ENCODE peak calls at places on chromosomes 12 and 14, in eight cellular contexts. F is neural progenitor cell, L is HCT116, N is ascending aorta, D is tibial artery, J is A549, G is left ventricle myocardium inferior, I is uterus. W is an unnamed sample.

GRCh38 chr12:29709641-29710040 is 74.1 kb downstream of the TMTC1 start:
- DNase-seq in F (no peak), L (no peak), N (no peak), D (no peak), J (no peak), G (no peak), I (no peak), W (no peak)

GRCh38 chr14:101360045-101360931 is 201.0 kb upstream of the DIO3 start:
- DNase-seq in F (no peak), L (no peak), N (no peak), D (peak; percentile 87), J (no peak), G (peak; percentile 67), I (peak; percentile 79), W (no peak)

GRCh38 chr12:27870939-27871338 is 90.9 kb upstream of the MANSC4 start:
- DNase-seq in F (no peak), L (no peak), N (no peak), D (no peak), J (no peak), G (no peak), I (no peak), W (no peak)

GRCh38 chr14:91417134-91417982 is at the start of gene CCDC88C:
- DNase-seq in F (peak; percentile 93), L (peak; percentile 22), N (peak; percentile 72), D (peak; percentile 31), J (peak; percentile 69), G (peak; percentile 62), I (peak; percentile 45), W (peak; percentile 70)

GRCh38 chr12:125079943-125080645 is 14.9 kb downstream of the AACS start:
- DNase-seq in F (no peak), L (no peak), N (no peak), D (peak; percentile 77), J (no peak), G (peak; percentile 54), I (no peak), W (peak; percentile 66)

GRCh38 chr12:13534242-13534641 is 337.7 kb downstream of the EMP1 start:
- DNase-seq in F (peak; percentile 28), L (no peak), N (no peak), D (no peak), J (no peak), G (no peak), I (no peak), W (no peak)

GRCh38 chr14:90611936-90612335 is 204.3 kb downstream of the TTC7B start:
- DNase-seq in F (no peak), L (no peak), N (no peak), D (no peak), J (no peak), G (no peak), I (no peak), W (no peak)

GRCh38 chr12:85405781-85406522 is 125.9 kb downstream of the ALX1 start:
- DNase-seq in F (peak; percentile 52), L (no peak), N (no peak), D (no peak), J (no peak), G (no peak), I (no peak), W (no peak)

GRCh38 chr12:124461851-124462623 is 105.4 kb downstream of the NCOR2 start:
- DNase-seq in F (no peak), L (no peak), N (no peak), D (no peak), J (no peak), G (no peak), I (no peak), W (no peak)

GRCh38 chr12:6996040-6996441 is 22.2 kb downstream of the LPCAT3 start:
- DNase-seq in F (peak; percentile 11), L (peak; percentile 23), N (no peak), D (no peak), J (no peak), G (no peak), I (no peak), W (no peak)

GRCh38 chr12:46579474-46579873 is 206.9 kb upstream of the SLC38A2 start:
- DNase-seq in F (no peak), L (no peak), N (no peak), D (no peak), J (no peak), G (no peak), I (no peak), W (no peak)

GRCh38 chr14:94665121-94665520 is 52.9 kb downstream of the SERPINA3 start:
- DNase-seq in F (no peak), L (no peak), N (peak; percentile 43), D (no peak), J (peak; percentile 10), G (no peak), I (no peak), W (no peak)

GRCh38 chr14:91230363-91231035 is 14.0 kb downstream of the GPR68 start:
- DNase-seq in F (no peak), L (no peak), N (no peak), D (no peak), J (peak; percentile 14), G (no peak), I (no peak), W (no peak)

GRCh38 chr14:105864651-105865265 is 338.4 kb downstream of the TMEM121 start:
- DNase-seq in F (no peak), L (no peak), N (no peak), D (peak; percentile 16), J (no peak), G (peak; percentile 6), I (peak; percentile 12), W (no peak)

GRCh38 chr12:129074379-129074778 is 221.1 kb downstream of the GLT1D1 start:
- DNase-seq in F (no peak), L (no peak), N (no peak), D (no peak), J (no peak), G (no peak), I (no peak), W (no peak)

DNA sequence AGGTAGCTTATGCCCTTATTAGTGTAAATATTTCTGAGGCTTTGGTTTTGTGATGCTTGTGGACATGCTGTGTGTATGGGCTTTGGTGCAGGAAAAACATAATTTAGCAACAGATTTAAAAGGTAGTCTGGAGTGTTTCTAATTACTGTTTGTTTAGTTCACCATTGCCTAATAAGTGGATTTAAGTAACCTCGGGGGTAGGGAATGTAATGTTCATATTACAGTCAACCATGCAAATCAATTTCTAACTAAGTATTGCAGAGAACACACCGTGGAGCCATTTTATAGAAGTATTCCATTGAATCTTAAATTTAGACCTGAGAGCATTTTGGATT is 53.5 kb downstream of the ANO6 start:
- DNase-seq in F (no peak), L (no peak), N (no peak), D (no peak), J (no peak), G (no peak), I (no peak), W (no peak)
- H3K27ac ChIP-seq in F (no peak overlapping the region), L (peak overlapping the region; percentile 77), N (peak overlapping the region; percentile 75), D (peak overlapping the region; percentile 63), J (peak overlapping the region; percentile 68), G (peak overlapping the region; percentile 77), I (peak overlapping the region; percentile 65), W (peak overlapping the region; percentile 93)

GRCh38 chr12:2583642-2584041 is 211.1 kb upstream of the FKBP4 start:
- DNase-seq in F (no peak), L (no peak), N (no peak), D (no peak), J (no peak), G (no peak), I (no peak), W (no peak)

GRCh38 chr12:2586159-2587035 is 208.4 kb upstream of the FKBP4 start:
- DNase-seq in F (no peak), L (no peak), N (no peak), D (no peak), J (no peak), G (no peak), I (no peak), W (no peak)

GRCh38 chr12:2593045-2593444 is 201.7 kb upstream of the FKBP4 start:
- DNase-seq in F (no peak), L (no peak), N (no peak), D (no peak), J (no peak), G (no peak), I (no peak), W (no peak)

GRCh38 chr12:2589381-2589780 is 205.4 kb upstream of the FKBP4 start:
- DNase-seq in F (no peak), L (no peak), N (no peak), D (no peak), J (no peak), G (no peak), I (no peak), W (no peak)

GRCh38 chr12:2588345-2588744 is 206.4 kb upstream of the FKBP4 start:
- DNase-seq in F (no peak), L (no peak), N (no peak), D (no peak), J (no peak), G (no peak), I (no peak), W (no peak)
- TF ChIP-seq CTCF in F (no peak), L (peak; percentile 38), N (no peak), D (no peak), J (no peak), G (no peak), I (no peak), W (no peak)

GRCh38 chr12:118330421-118331018 is 42.2 kb downstream of the TAOK3 start:
- DNase-seq in F (no peak), L (no peak), N (no peak), D (no peak), J (no peak), G (no peak), I (no peak), W (no peak)

GRCh38 chr12:118328486-118329340 is 44.0 kb downstream of the TAOK3 start:
- DNase-seq in F (no peak), L (no peak), N (no peak), D (no peak), J (no peak), G (no peak), I (no peak), W (no peak)

GRCh38 chr12:118326971-118327370 is 45.7 kb downstream of the TAOK3 start:
- DNase-seq in F (no peak), L (no peak), N (no peak), D (no peak), J (no peak), G (no peak), I (no peak), W (no peak)

GRCh38 chr12:118332511-118332910 is 40.2 kb downstream of the TAOK3 start:
- DNase-seq in F (no peak), L (no peak), N (no peak), D (no peak), J (no peak), G (no peak), I (no peak), W (no peak)

DNA sequence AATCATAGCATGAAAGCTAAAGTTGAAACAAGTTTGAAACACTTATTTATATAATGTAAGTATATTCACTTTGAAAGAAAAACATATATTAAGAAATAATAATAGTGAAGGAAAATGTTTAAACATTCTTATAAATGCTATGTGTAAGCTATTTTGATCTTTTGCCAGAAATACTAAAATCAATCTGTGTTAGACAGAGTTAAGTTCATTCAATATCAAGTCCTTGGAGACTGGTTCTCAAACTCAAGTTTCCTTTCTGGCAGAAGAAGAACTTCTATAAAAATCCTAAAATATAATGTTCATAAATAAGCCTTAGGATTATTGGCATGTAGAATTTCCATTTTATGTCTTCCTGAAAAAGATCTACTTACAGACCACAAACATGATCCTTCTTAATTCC is 45.3 kb downstream of the TAOK3 start:
- DNase-seq in F (no peak), L (no peak), N (no peak), D (no peak), J (no peak), G (no peak), I (no peak), W (no peak)
- H3K27ac ChIP-seq in F (no peak overlapping the region), L (no peak overlapping the region), N (no peak overlapping the region), D (no peak overlapping the region), J (no peak overlapping the region), G (no peak overlapping the region), I (no peak overlapping the region), W (no peak overlapping the region)

GRCh38 chr12:94150483-94151225 is 2.3 kb downstream of the PLXNC1 start:
- DNase-seq in F (peak; percentile 60), L (no peak), N (no peak), D (no peak), J (no peak), G (no peak), I (peak; percentile 29), W (no peak)
- TF ChIP-seq CTCF in F (no peak), L (no peak), N (no peak), D (no peak), J (no peak), G (no peak), I (no peak), W (no peak)